ENCODE peak calls at places on chromosomes 1 and 21, in four cellular contexts. X is transverse colon, F is dorsolateral prefrontal cortex, L is BE2C. Y is an unnamed sample.

GRCh38 chr1:209157514-209158285 is 425.8 kb upstream of the CAMK1G start:
- DNase-seq in X (no peak), F (no peak), L (no peak), Y (no peak)

GRCh38 chr1:208000504-208000903 is 89.6 kb upstream of the CD34 start:
- DNase-seq in X (no peak), F (no peak), L (no peak), Y (no peak)

GRCh38 chr1:209822706-209823105 is 5.1 kb upstream of the UTP25 start:
- DNase-seq in X (no peak), F (no peak), L (no peak), Y (no peak)

GRCh38 chr1:210883821-210884220 is 250.1 kb downstream of the KCNH1 start:
- DNase-seq in X (no peak), F (no peak), L (no peak), Y (no peak)

GRCh38 chr1:234645964-234646363 is 36.0 kb upstream of the IRF2BP2 start:
- DNase-seq in X (no peak), F (no peak), L (no peak), Y (no peak)

GRCh38 chr1:35565742-35566133 is 7.4 kb upstream of the TFAP2E start:
- DNase-seq in X (no peak), F (no peak), L (no peak), Y (no peak)

GRCh38 chr1:229509576-229509975 is 1.4 kb upstream of the NUP133 start:
- DNase-seq in X (no peak), F (no peak), L (no peak), Y (no peak)

GRCh38 chr1:207941664-207942063 is 30.7 kb upstream of the CD34 start:
- DNase-seq in X (peak; percentile 46), F (peak; percentile 74), L (no peak), Y (no peak)

GRCh38 chr1:193589597-193590040 is 403.2 kb upstream of the B3GALT2 start:
- DNase-seq in X (no peak), F (no peak), L (no peak), Y (no peak)

GRCh38 chr1:67970088-67970487 is 80.3 kb downstream of the DIRAS3 start:
- DNase-seq in X (no peak), F (no peak), L (no peak), Y (no peak)

GRCh38 chr21:43006874-43007208 is 32.5 kb downstream of the PKNOX1 start:
- DNase-seq in X (no peak), F (no peak), L (no peak), Y (no peak)

GRCh38 chr1:212557739-212558664 is 50.6 kb upstream of the ATF3 start:
- DNase-seq in X (peak; percentile 73), F (peak; percentile 43), L (peak; percentile 29), Y (peak; percentile 48)

GRCh38 chr1:151475175-151475574 is 15.9 kb upstream of the POGZ start:
- DNase-seq in X (no peak), F (no peak), L (no peak), Y (no peak)

GRCh38 chr1:9302745-9303524 is 10.2 kb downstream of the SPSB1 start:
- DNase-seq in X (no peak), F (no peak), L (peak; percentile 40), Y (no peak)

GRCh38 chr1:15668089-15668754 is 15.9 kb upstream of the PLEKHM2 start:
- DNase-seq in X (no peak), F (no peak), L (no peak), Y (no peak)

DNA sequence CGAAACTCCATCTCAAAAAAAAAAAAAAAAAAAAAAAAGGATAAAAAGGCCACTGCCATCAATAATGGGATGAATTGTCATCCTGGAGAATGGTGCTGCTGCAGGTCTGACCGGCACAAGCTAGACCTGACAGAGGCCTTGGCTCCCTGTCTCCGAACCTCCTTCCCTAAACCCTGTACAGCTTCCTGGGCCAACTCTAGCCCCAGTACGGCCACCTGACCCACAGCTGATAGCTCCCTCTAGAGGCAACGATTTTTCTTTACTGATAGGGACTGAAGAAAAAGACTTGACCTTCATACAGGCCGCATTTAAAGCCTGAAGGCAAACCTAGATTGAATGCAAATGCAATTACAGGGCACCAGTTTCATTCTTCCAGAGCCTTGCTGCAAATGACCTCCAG is 30.7 kb downstream of the NOL9 start:
- DNase-seq in X (no peak), F (no peak), L (peak; percentile 41), Y (no peak)
- TF ChIP-seq CTCF in X (peak; percentile 39), F (peak; percentile 35), L (peak; percentile 67), Y (no peak)

GRCh38 chr1:227317541-227318002 is 720 bp downstream of the CDC42BPA start:
- DNase-seq in X (peak; percentile 39), F (peak; percentile 70), L (peak; percentile 79), Y (peak; percentile 61)
- TF ChIP-seq CTCF in X (peak; percentile 14), F (no peak), L (peak; percentile 44), Y (peak; percentile 26)

DNA sequence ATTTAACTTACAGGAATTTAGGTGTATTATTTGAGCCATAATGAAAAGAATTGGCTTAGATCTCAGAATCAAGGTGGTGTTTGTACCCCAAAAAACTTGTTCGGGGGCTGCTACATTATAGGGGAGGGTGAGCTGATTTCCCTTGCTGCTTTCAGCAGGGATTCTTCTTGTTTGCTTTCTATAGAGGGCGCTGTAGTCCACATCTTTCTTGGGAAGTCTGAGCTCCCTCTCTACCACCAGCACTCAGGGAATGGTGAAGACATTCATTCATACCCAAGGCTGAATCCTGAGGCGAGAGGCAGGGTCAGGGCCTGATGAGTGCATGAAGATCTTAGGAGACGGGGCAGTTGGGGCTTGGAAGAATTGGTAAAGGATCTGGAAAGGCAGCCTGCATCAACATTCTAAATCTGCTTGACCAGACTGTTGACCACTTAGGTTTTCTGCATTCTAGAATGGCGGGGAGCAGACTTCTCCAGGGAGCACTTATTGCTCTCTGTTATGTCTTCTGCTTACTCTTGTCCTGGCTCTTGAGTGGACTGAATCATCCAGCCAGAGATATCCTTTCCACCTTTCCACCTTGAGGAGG is 18.9 kb downstream of the SPATA46 start:
- DNase-seq in X (no peak), F (no peak), L (peak; percentile 30), Y (peak; percentile 48)
- TF ChIP-seq CTCF in X (peak; percentile 51), F (peak; percentile 31), L (peak; percentile 71), Y (peak; percentile 70)

DNA sequence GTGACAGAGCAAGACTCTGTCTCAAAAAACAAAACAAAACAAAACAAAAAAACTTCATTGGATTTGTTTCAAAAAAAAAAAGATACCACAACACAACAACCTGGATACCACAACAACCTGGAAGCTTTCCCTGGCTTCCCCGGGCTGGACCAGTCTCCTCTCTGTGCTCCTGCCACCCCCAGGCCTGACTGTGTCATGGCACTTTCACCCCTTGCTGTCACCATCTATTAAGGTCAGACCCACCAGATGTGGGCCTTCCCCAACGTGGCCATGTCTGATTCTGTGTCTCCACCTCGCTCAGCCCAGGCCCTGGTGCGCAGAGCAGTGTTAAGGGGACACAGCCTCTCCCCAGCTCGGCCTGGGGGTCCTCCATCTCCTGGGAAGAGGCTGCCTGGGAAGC is 28.3 kb upstream of the ACOT11 start:
- DNase-seq in X (no peak), F (no peak), L (peak; percentile 30), Y (no peak)
- TF ChIP-seq CTCF in X (peak; percentile 12), F (no peak), L (peak; percentile 23), Y (no peak)

GRCh38 chr21:26881504-26882228 is 36.5 kb upstream of the ADAMTS1 start:
- DNase-seq in X (no peak), F (no peak), L (no peak), Y (no peak)
- TF ChIP-seq CTCF in X (no peak), F (peak; percentile 26), L (peak; percentile 54), Y (no peak)

GRCh38 chr1:47549532-47549931 is 111.7 kb downstream of the FOXD2 start:
- DNase-seq in X (no peak), F (no peak), L (no peak), Y (no peak)
- TF ChIP-seq CTCF in X (no peak), F (no peak), L (no peak), Y (no peak)